ENCODE peak calls at places on chromosome 22, in eight cellular contexts. D is dorsolateral prefrontal cortex; J is activated CD4-positive, alpha-beta T cell treated with anti-CD3 and anti-CD28 coated beads, Interleukin-2, amount 50 U/mL, for 4 hours; T is AG04450; M is activated T-cell treated with anti-CD3 and anti-CD28 coated beads for 1 hour; X is pulmonary artery endothelial cell; V is C1 segment of cervical spinal cord; G is naive thymus-derived CD4-positive, alpha-beta T cell. C is an unnamed sample.

GRCh38 chr22:23216331-23217170 is 36.2 kb downstream of the BCR start:
- DNase-seq in T (no peak), J (peak), V (no peak), G (peak), M (peak), D (no peak), X (no peak), C (no peak)

GRCh38 chr22:21938071-21938822 is 14.4 kb downstream of the PPM1F start:
- DNase-seq in T (peak), V (peak), M (peak), J (peak), G (peak), D (peak), X (peak), C (peak)

GRCh38 chr22:42577623-42578240 is 24.0 kb downstream of the SERHL2 start:
- DNase-seq in T (no peak), X (no peak), J (no peak), V (no peak), D (no peak), M (no peak), G (no peak), C (no peak)

GRCh38 chr22:22043296-22044078 is 60.9 kb upstream of the TOP3B start:
- DNase-seq in J (no peak), D (no peak), X (no peak), G (no peak), V (no peak), T (no peak), M (no peak), C (no peak)

GRCh38 chr22:41524809-41525449 is 19.3 kb downstream of the POLR3H start:
- DNase-seq in V (no peak), X (no peak), M (peak), T (no peak), G (peak), D (no peak), J (peak), C (no peak)

GRCh38 chr22:43826142-43827093 is 14.3 kb upstream of the EFCAB6 start:
- DNase-seq in G (no peak), M (no peak), T (no peak), X (no peak), D (no peak), V (peak), J (no peak), C (no peak)

GRCh38 chr22:17043521-17043920 is 35.5 kb upstream of the GAB4 start:
- DNase-seq in G (no peak), T (no peak), M (no peak), D (no peak), V (no peak), X (no peak), J (no peak), C (no peak)

GRCh38 chr22:27750866-27751265 is 50.7 kb downstream of the MN1 start:
- DNase-seq in J (no peak), G (no peak), M (no peak), V (no peak), D (no peak), X (no peak), T (no peak), C (no peak)

GRCh38 chr22:20422271-20422958 is 15.2 kb downstream of the SCARF2 start:
- DNase-seq in V (no peak), M (no peak), G (no peak), D (no peak), X (no peak), T (no peak), J (no peak), C (peak)

GRCh38 chr22:43774318-43774717 is 37.8 kb downstream of the EFCAB6 start:
- DNase-seq in J (no peak), T (no peak), M (no peak), D (no peak), V (no peak), G (no peak), X (no peak), C (no peak)

GRCh38 chr22:50082197-50082715 is 3.0 kb downstream of the MLC1 start:
- DNase-seq in V (no peak), G (no peak), T (no peak), J (no peak), X (no peak), D (no peak), M (no peak), C (no peak)

GRCh38 chr22:44850946-44851345 is 98.6 kb downstream of the ARHGAP8 start:
- DNase-seq in T (no peak), G (no peak), J (no peak), X (no peak), D (peak), M (no peak), V (no peak), C (no peak)

GRCh38 chr22:24450600-24450999 is 23.2 kb downstream of the ADORA2A start:
- DNase-seq in V (no peak), T (no peak), M (no peak), D (no peak), G (no peak), X (no peak), J (no peak), C (no peak)

GRCh38 chr22:46012182-46012880 is 35.4 kb upstream of the WNT7B start:
- DNase-seq in T (no peak), X (no peak), J (no peak), M (no peak), V (no peak), D (peak), G (no peak), C (no peak)

GRCh38 chr22:32623943-32624342 is 149.3 kb downstream of the FBXO7 start:
- DNase-seq in V (no peak), M (no peak), J (no peak), X (no peak), G (no peak), T (peak), D (no peak), C (peak)

GRCh38 chr22:28426346-28427132 is 253.1 kb downstream of the TTC28 start:
- DNase-seq in J (no peak), T (no peak), D (no peak), G (no peak), M (no peak), X (no peak), V (no peak), C (no peak)

GRCh38 chr22:47146391-47146790 is 383.9 kb downstream of the TBC1D22A start:
- DNase-seq in D (no peak), M (no peak), V (no peak), G (no peak), T (no peak), X (no peak), J (no peak), C (no peak)

GRCh38 chr22:46777609-46777970 is 15.1 kb downstream of the TBC1D22A start:
- DNase-seq in V (peak), M (peak), T (no peak), G (peak), X (no peak), J (peak), D (no peak), C (no peak)

GRCh38 chr22:44667829-44668189 is 34.2 kb upstream of the PRR5 start:
- DNase-seq in G (peak), M (peak), X (no peak), T (no peak), V (no peak), J (peak), D (no peak), C (no peak)